ENCODE peak calls at places on chromosome 2, in seven cellular contexts. One of them, this sample, is unnamed.

GRCh38 chr2:120669121-120669952 is 66.3 kb upstream of the GLI2 start:
- DNase-seq in HepG2: peak
- DNase-seq in K562: peak
- DNase-seq in H1: no peak
- DNase-seq in HCT116: peak
- DNase-seq in GM23338: peak
- DNase-seq in GM12878: no peak
- DNase-seq in this sample: peak

GRCh38 chr2:18200771-18201170 is 322.3 kb downstream of the KCNS3 start:
- DNase-seq in HepG2: no peak
- DNase-seq in K562: no peak
- DNase-seq in H1: no peak
- DNase-seq in HCT116: no peak
- DNase-seq in GM23338: no peak
- DNase-seq in GM12878: no peak
- DNase-seq in this sample: no peak

GRCh38 chr2:19682493-19682892 is 219.3 kb downstream of the TTC32 start:
- DNase-seq in HepG2: no peak
- DNase-seq in K562: no peak
- DNase-seq in H1: no peak
- DNase-seq in HCT116: no peak
- DNase-seq in GM23338: no peak
- DNase-seq in GM12878: no peak
- DNase-seq in this sample: no peak

GRCh38 chr2:203097735-203098134 is 83.1 kb downstream of the NBEAL1 start:
- DNase-seq in HepG2: peak
- DNase-seq in K562: no peak
- DNase-seq in H1: no peak
- DNase-seq in HCT116: peak
- DNase-seq in GM23338: no peak
- DNase-seq in GM12878: no peak
- DNase-seq in this sample: peak

GRCh38 chr2:16224298-16225045 is 284.1 kb downstream of the MYCN start:
- DNase-seq in HepG2: no peak
- DNase-seq in K562: no peak
- DNase-seq in H1: no peak
- DNase-seq in HCT116: no peak
- DNase-seq in GM23338: no peak
- DNase-seq in GM12878: no peak
- DNase-seq in this sample: no peak

GRCh38 chr2:233247744-233248143 is 3.7 kb upstream of the ATG16L1 start:
- DNase-seq in HepG2: peak
- DNase-seq in K562: no peak
- DNase-seq in H1: no peak
- DNase-seq in HCT116: peak
- DNase-seq in GM23338: no peak
- DNase-seq in GM12878: no peak
- DNase-seq in this sample: peak

GRCh38 chr2:64277101-64277849 is 133.1 kb upstream of the PELI1 start:
- DNase-seq in HepG2: no peak
- DNase-seq in K562: no peak
- DNase-seq in H1: no peak
- DNase-seq in HCT116: no peak
- DNase-seq in GM23338: peak
- DNase-seq in GM12878: no peak
- DNase-seq in this sample: no peak

GRCh38 chr2:12456293-12457151 is 260.2 kb upstream of the TRIB2 start:
- DNase-seq in HepG2: peak
- DNase-seq in K562: peak
- DNase-seq in H1: no peak
- DNase-seq in HCT116: peak
- DNase-seq in GM23338: peak
- DNase-seq in GM12878: peak
- DNase-seq in this sample: peak

GRCh38 chr2:176161817-176162626 is 4.9 kb downstream of the HOXD3 start:
- DNase-seq in HepG2: no peak
- DNase-seq in K562: no peak
- DNase-seq in H1: no peak
- DNase-seq in HCT116: no peak
- DNase-seq in GM23338: peak
- DNase-seq in GM12878: no peak
- DNase-seq in this sample: no peak

GRCh38 chr2:88753833-88754584 is 62.5 kb downstream of the RPIA start:
- DNase-seq in HepG2: no peak
- DNase-seq in K562: peak
- DNase-seq in H1: no peak
- DNase-seq in HCT116: no peak
- DNase-seq in GM23338: peak
- DNase-seq in GM12878: peak
- DNase-seq in this sample: peak

GRCh38 chr2:164913011-164913410 is 42.3 kb downstream of the SLC38A11 start:
- DNase-seq in HepG2: no peak
- DNase-seq in K562: no peak
- DNase-seq in H1: no peak
- DNase-seq in HCT116: no peak
- DNase-seq in GM23338: peak
- DNase-seq in GM12878: no peak
- DNase-seq in this sample: no peak

GRCh38 chr2:56444339-56444738 is 260.5 kb downstream of the CCDC85A start:
- DNase-seq in HepG2: no peak
- DNase-seq in K562: no peak
- DNase-seq in H1: no peak
- DNase-seq in HCT116: no peak
- DNase-seq in GM23338: no peak
- DNase-seq in GM12878: no peak
- DNase-seq in this sample: peak

GRCh38 chr2:217436386-217436785 is 566.4 kb downstream of the TNS1 start:
- DNase-seq in HepG2: no peak
- DNase-seq in K562: no peak
- DNase-seq in H1: no peak
- DNase-seq in HCT116: no peak
- DNase-seq in GM23338: no peak
- DNase-seq in GM12878: no peak
- DNase-seq in this sample: no peak

GRCh38 chr2:237900891-237901831 is 41.7 kb downstream of the RAMP1 start:
- DNase-seq in HepG2: no peak
- DNase-seq in K562: no peak
- DNase-seq in H1: no peak
- DNase-seq in HCT116: no peak
- DNase-seq in GM23338: no peak
- DNase-seq in GM12878: no peak
- DNase-seq in this sample: no peak

GRCh38 chr2:163171786-163172549 is 333.4 kb upstream of the KCNH7 start:
- DNase-seq in HepG2: no peak
- DNase-seq in K562: no peak
- DNase-seq in H1: no peak
- DNase-seq in HCT116: no peak
- DNase-seq in GM23338: peak
- DNase-seq in GM12878: no peak
- DNase-seq in this sample: no peak

GRCh38 chr2:95158891-95159619 is 593 bp downstream of the ZNF514 start:
- DNase-seq in HepG2: peak
- DNase-seq in K562: peak
- DNase-seq in H1: no peak
- DNase-seq in HCT116: no peak
- DNase-seq in GM23338: peak
- DNase-seq in GM12878: no peak
- DNase-seq in this sample: peak

GRCh38 chr2:121805767-121806145 is 50.3 kb downstream of the TSN start:
- DNase-seq in HepG2: no peak
- DNase-seq in K562: no peak
- DNase-seq in H1: no peak
- DNase-seq in HCT116: no peak
- DNase-seq in GM23338: no peak
- DNase-seq in GM12878: no peak
- DNase-seq in this sample: no peak

GRCh38 chr2:203739351-203739750 is 32.9 kb downstream of the CD28 start:
- DNase-seq in HepG2: no peak
- DNase-seq in K562: no peak
- DNase-seq in H1: no peak
- DNase-seq in HCT116: no peak
- DNase-seq in GM23338: no peak
- DNase-seq in GM12878: no peak
- DNase-seq in this sample: no peak

GRCh38 chr2:15941970-15942710 is 1.8 kb downstream of the MYCN start:
- DNase-seq in HepG2: no peak
- DNase-seq in K562: no peak
- DNase-seq in H1: no peak
- DNase-seq in HCT116: no peak
- DNase-seq in GM23338: peak
- DNase-seq in GM12878: no peak
- DNase-seq in this sample: peak

GRCh38 chr2:43762286-43762685 is 11.6 kb upstream of the DYNC2LI1 start:
- DNase-seq in HepG2: no peak
- DNase-seq in K562: no peak
- DNase-seq in H1: no peak
- DNase-seq in HCT116: no peak
- DNase-seq in GM23338: no peak
- DNase-seq in GM12878: no peak
- DNase-seq in this sample: no peak

GRCh38 chr2:27720004-27720551 is 51.4 kb upstream of the MRPL33 start:
- DNase-seq in HepG2: peak
- DNase-seq in K562: no peak
- DNase-seq in H1: no peak
- DNase-seq in HCT116: peak
- DNase-seq in GM23338: no peak
- DNase-seq in GM12878: no peak
- DNase-seq in this sample: peak

GRCh38 chr2:30444283-30444682 is 2.8 kb upstream of the LCLAT1 start:
- DNase-seq in HepG2: no peak
- DNase-seq in K562: no peak
- DNase-seq in H1: no peak
- DNase-seq in HCT116: no peak
- DNase-seq in GM23338: no peak
- DNase-seq in GM12878: no peak
- DNase-seq in this sample: no peak

GRCh38 chr2:32678825-32679224 is 51.0 kb downstream of the TTC27 start:
- DNase-seq in HepG2: no peak
- DNase-seq in K562: no peak
- DNase-seq in H1: no peak
- DNase-seq in HCT116: peak
- DNase-seq in GM23338: no peak
- DNase-seq in GM12878: no peak
- DNase-seq in this sample: peak

GRCh38 chr2:41963661-41964525 is 83.9 kb upstream of the PKDCC start:
- DNase-seq in HepG2: peak
- DNase-seq in K562: no peak
- DNase-seq in H1: no peak
- DNase-seq in HCT116: no peak
- DNase-seq in GM23338: peak
- DNase-seq in GM12878: no peak
- DNase-seq in this sample: peak

DNA sequence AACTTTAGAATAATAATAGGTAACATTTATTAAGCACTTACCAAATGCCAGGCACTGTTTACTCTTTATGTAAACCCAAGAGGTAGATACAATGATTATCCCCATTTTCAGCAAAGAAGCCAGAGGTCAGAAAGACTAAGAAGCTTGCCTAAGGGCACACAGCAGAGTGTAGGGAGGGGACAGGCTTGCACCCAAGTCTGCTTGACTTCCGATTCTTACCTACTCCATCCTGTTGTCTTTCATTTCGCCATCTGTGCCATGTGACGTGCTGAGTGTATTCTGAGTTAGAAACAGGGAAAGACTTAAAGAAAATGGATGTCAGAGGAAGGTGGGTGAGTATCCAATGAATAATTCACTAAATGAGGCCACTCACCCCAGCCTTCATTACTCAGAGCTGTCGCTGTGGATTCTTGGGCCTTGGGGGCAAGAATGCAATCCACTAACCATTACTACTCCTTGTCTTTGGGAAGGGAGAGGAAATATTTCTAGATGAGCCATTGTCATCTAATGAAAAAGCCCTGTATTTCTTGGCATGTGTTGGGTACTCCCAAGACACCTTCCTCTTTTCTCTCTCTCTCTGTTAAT is 76.4 kb upstream of the BCL11A start:
- DNase-seq in HepG2: no peak
- DNase-seq in K562: no peak
- DNase-seq in H1: no peak
- DNase-seq in HCT116: no peak
- DNase-seq in GM23338: no peak
- DNase-seq in GM12878: no peak
- DNase-seq in this sample: no peak
- TF ChIP-seq CTCF in HepG2: no peak
- TF ChIP-seq CTCF in K562: no peak
- TF ChIP-seq CTCF in H1: no peak
- TF ChIP-seq CTCF in HCT116: no peak
- TF ChIP-seq CTCF in GM23338: no peak
- TF ChIP-seq CTCF in GM12878: no peak
- TF ChIP-seq CTCF in this sample: no peak

GRCh38 chr2:106094101-106094860 is 99.8 kb downstream of the UXS1 start:
- DNase-seq in HepG2: no peak
- DNase-seq in K562: no peak
- DNase-seq in H1: no peak
- DNase-seq in HCT116: no peak
- DNase-seq in GM23338: no peak
- DNase-seq in GM12878: no peak
- DNase-seq in this sample: no peak
- TF ChIP-seq POLR2AphosphoS5 in HepG2: no peak
- TF ChIP-seq POLR2AphosphoS5 in K562: no peak
- TF ChIP-seq POLR2AphosphoS5 in H1: no peak
- TF ChIP-seq POLR2AphosphoS5 in HCT116: no peak
- TF ChIP-seq POLR2AphosphoS5 in GM23338: no peak
- TF ChIP-seq POLR2AphosphoS5 in GM12878: no peak
- TF ChIP-seq POLR2AphosphoS5 in this sample: no peak

DNA sequence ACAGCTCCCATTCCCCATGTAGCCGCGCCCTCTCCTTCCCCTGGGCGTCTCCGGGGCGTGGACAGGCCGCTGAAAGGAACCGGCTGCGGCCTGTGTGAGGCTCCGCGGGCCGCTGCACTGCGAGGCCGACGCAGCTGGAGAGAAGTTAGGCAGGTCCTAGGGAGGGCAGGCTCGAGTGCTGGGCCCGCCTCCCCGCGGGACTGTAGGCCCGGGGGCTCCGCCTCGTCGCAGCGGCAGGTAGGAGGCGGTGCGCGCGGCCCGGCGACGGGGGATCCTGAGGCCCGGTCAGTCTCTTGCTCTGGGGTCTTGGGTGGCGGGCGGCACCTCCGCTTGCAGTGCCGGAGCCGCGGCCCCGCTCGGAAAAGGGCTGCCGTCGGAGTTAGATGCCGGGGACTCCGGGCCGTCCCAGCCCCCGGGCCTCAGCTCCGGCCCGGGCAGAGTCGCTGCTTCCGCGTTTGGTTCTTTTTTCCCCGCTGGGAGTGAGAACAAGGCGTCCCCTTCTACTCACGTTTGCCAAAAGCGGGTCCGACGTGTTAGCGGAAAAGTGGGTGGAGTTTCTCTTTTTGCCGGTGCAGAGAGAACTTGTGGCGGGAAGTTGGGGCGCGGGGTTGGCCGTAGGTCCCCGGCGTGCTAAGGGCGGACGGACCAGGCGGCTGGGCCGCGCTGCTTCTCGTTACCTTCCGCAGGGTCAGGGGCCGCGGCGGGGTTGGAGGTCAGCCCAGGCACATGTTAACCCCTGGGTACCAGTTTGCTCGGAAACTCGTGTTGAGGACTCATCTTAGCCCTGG is at the start of gene VRK2:
- DNase-seq in HepG2: peak
- DNase-seq in K562: peak
- DNase-seq in H1: peak
- DNase-seq in HCT116: peak
- DNase-seq in GM23338: peak
- DNase-seq in GM12878: peak
- DNase-seq in this sample: peak
- TF ChIP-seq EZH2 in HepG2: no peak
- TF ChIP-seq EZH2 in K562: no peak
- TF ChIP-seq EZH2 in H1: no peak
- TF ChIP-seq EZH2 in HCT116: no peak
- TF ChIP-seq EZH2 in GM23338: no peak
- TF ChIP-seq EZH2 in GM12878: no peak
- TF ChIP-seq EZH2 in this sample: no peak

GRCh38 chr2:47539228-47539627 is 136.3 kb downstream of the MSH2 start:
- DNase-seq in HepG2: no peak
- DNase-seq in K562: no peak
- DNase-seq in H1: no peak
- DNase-seq in HCT116: no peak
- DNase-seq in GM23338: peak
- DNase-seq in GM12878: no peak
- DNase-seq in this sample: no peak
- TF ChIP-seq CTCF in HepG2: no peak
- TF ChIP-seq CTCF in K562: peak
- TF ChIP-seq CTCF in H1: peak
- TF ChIP-seq CTCF in HCT116: no peak
- TF ChIP-seq CTCF in GM23338: peak
- TF ChIP-seq CTCF in GM12878: peak
- TF ChIP-seq CTCF in this sample: no peak

This sample was measured in endothelial cell of umbilical vein.